ENCODE peak calls at places on chromosomes 16 and 17, in seven cellular contexts. M is IMR-90, C is mesendoderm, U is neuronal stem cell, O is mesenchymal stem cell, I is H1, W is trophoblast cell. N is an unnamed sample.

GRCh38 chr16:69309316-69309715 is 1.8 kb upstream of the VPS4A start:
- DNase-seq in M (no peak), C (no peak), U (no peak), O (no peak), I (no peak), W (no peak), N (no peak)

GRCh38 chr16:54932737-54933254 is 2.1 kb downstream of the IRX5 start:
- DNase-seq in M (no peak), C (peak), U (peak), O (no peak), I (peak), W (no peak), N (peak)

GRCh38 chr17:15490634-15491261 is 23.3 kb upstream of the CDRT4 start:
- DNase-seq in M (peak), C (peak), U (peak), O (peak), I (peak), W (peak), N (peak)

GRCh38 chr16:57143125-57143965 is 42.5 kb downstream of the PSME3IP1 start:
- DNase-seq in M (no peak), C (no peak), U (no peak), O (no peak), I (no peak), W (no peak), N (no peak)

GRCh38 chr17:61732169-61732568 is 131.2 kb downstream of the BRIP1 start:
- DNase-seq in M (no peak), C (no peak), U (no peak), O (no peak), I (no peak), W (no peak), N (no peak)

GRCh38 chr17:7836596-7837374 is 2.8 kb downstream of the KDM6B start:
- DNase-seq in M (peak), C (peak), U (peak), O (peak), I (peak), W (peak), N (peak)

GRCh38 chr16:85899444-85899843 is 482 bp downstream of the IRF8 start:
- DNase-seq in M (no peak), C (no peak), U (no peak), O (no peak), I (no peak), W (no peak), N (no peak)

GRCh38 chr17:2289878-2290478 is 13.6 kb downstream of the SMG6 start:
- DNase-seq in M (peak), C (no peak), U (no peak), O (no peak), I (no peak), W (no peak), N (no peak)

GRCh38 chr16:23781176-23781575 is 26.4 kb downstream of the CHP2 start:
- DNase-seq in M (no peak), C (no peak), U (no peak), O (no peak), I (no peak), W (no peak), N (no peak)

GRCh38 chr17:40582328-40582901 is 17.1 kb upstream of the CCR7 start:
- DNase-seq in M (no peak), C (no peak), U (no peak), O (no peak), I (no peak), W (no peak), N (no peak)

GRCh38 chr16:35176449-35176848 is 1717.0 kb downstream of the TP53TG3F start:
- DNase-seq in M (no peak), C (no peak), U (no peak), O (no peak), I (no peak), W (no peak), N (no peak)

GRCh38 chr16:66189951-66190350 is 176.5 kb upstream of the CDH5 start:
- DNase-seq in M (peak), C (no peak), U (no peak), O (peak), I (no peak), W (no peak), N (no peak)

GRCh38 chr16:29653436-29653835 is 9.6 kb upstream of the SPN start:
- DNase-seq in M (no peak), C (no peak), U (no peak), O (no peak), I (no peak), W (no peak), N (no peak)
- H2BK120ac ChIP-seq in M (no peak), C (no peak), U (no peak), O (no peak), I (no peak), W (no peak), N (no peak)

GRCh38 chr16:60771138-60771537 is 1265.1 kb downstream of the CDH8 start:
- DNase-seq in M (no peak), C (no peak), U (no peak), O (no peak), I (no peak), W (no peak), N (no peak)

GRCh38 chr16:60776311-60776710 is 1259.9 kb downstream of the CDH8 start:
- DNase-seq in M (no peak), C (no peak), U (no peak), O (no peak), I (no peak), W (no peak), N (no peak)
- H3K4ac ChIP-seq in M (no peak), C (no peak), U (no peak), O (no peak), I (no peak), W (no peak), N (no peak)

GRCh38 chr17:74223901-74224300 is 10.5 kb downstream of the TTYH2 start:
- DNase-seq in M (no peak), C (no peak), U (no peak), O (no peak), I (no peak), W (no peak), N (no peak)

GRCh38 chr17:74227681-74228080 is 14.3 kb downstream of the TTYH2 start:
- DNase-seq in M (no peak), C (no peak), U (no peak), O (no peak), I (no peak), W (no peak), N (no peak)

GRCh38 chr17:74228326-74228978 is 15.1 kb downstream of the TTYH2 start:
- DNase-seq in M (no peak), C (no peak), U (no peak), O (no peak), I (no peak), W (no peak), N (no peak)

GRCh38 chr17:74224959-74225725 is 11.8 kb downstream of the TTYH2 start:
- DNase-seq in M (no peak), C (no peak), U (no peak), O (no peak), I (no peak), W (no peak), N (no peak)

DNA sequence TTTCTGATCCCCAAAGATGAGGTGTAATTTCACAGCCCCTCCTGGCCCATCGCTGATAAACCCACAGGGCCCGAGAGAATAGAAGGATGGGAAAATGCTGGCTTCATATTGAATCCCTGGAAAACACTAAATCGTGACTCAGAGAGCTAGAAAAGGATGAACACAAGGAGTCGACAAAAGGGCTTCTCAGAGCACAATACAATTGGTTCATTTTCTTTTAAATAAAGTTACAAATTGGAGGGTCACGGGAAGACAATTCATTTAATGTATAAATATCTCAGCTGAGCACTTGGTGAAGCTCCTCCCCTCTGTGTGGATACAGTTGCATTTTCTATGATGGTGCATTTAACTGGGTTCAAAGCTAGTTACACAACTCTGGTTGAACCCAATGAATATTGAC is 13.9 kb downstream of the TTYH2 start:
- DNase-seq in M (no peak), C (no peak), U (no peak), O (no peak), I (no peak), W (no peak), N (no peak)
- H2BK120ac ChIP-seq in M (no peak), C (no peak), U (no peak), O (no peak), I (no peak), W (no peak), N (no peak)

GRCh38 chr17:80552523-80552922 is 7.9 kb downstream of the RPTOR start:
- DNase-seq in M (no peak), C (no peak), U (no peak), O (no peak), I (no peak), W (no peak), N (no peak)
- H3K4ac ChIP-seq in M (no peak), C (no peak), U (no peak), O (no peak), I (no peak), W (no peak), N (no peak)

GRCh38 chr17:5405400-5405799 is 14.1 kb downstream of the NUP88 start:
- DNase-seq in M (no peak), C (no peak), U (no peak), O (no peak), I (no peak), W (no peak), N (no peak)
- H2BK120ac ChIP-seq in M (no peak), C (no peak), U (no peak), O (no peak), I (no peak), W (no peak), N (no peak)

N was measured in H9.